ENCODE peak calls at places on chromosomes 16 and 17, in seven cellular contexts. V, G, T, J, E, D and Y are unnamed samples.

GRCh38 chr17:73630531-73630930 is 13.7 kb downstream of the SDK2 start:
- DNase-seq in J (no peak), G (peak; percentile 68), V (no peak), T (no peak), D (no peak), E (no peak), Y (no peak)

GRCh38 chr16:54720259-54720658 is 210.4 kb upstream of the IRX5 start:
- DNase-seq in V (no peak), G (no peak), D (no peak), E (no peak), T (no peak), J (no peak), Y (no peak)

GRCh38 chr17:18225562-18226283 is at the start of gene LLGL1:
- DNase-seq in T (peak; percentile 35), G (no peak), J (no peak), V (no peak), E (no peak), D (no peak), Y (no peak)

GRCh38 chr16:2343211-2343610 is 2.7 kb upstream of the ABCA3 start:
- DNase-seq in G (no peak), E (no peak), V (no peak), D (no peak), T (no peak), J (no peak), Y (no peak)

GRCh38 chr17:47650525-47651522 is 1.1 kb downstream of the KPNB1 start:
- DNase-seq in D (peak; percentile 99), E (peak; percentile 98), G (peak; percentile 98), V (peak; percentile 99), J (peak; percentile 89), T (peak; percentile 97), Y (peak; percentile 76)

GRCh38 chr16:88938933-88939813 is 37.8 kb downstream of the CBFA2T3 start:
- DNase-seq in T (peak; percentile 74), G (no peak), D (no peak), J (no peak), E (no peak), V (no peak), Y (no peak)

GRCh38 chr17:47808036-47808829 is 13.4 kb downstream of the OSBPL7 start:
- DNase-seq in J (no peak), E (no peak), V (no peak), D (no peak), G (peak; percentile 52), T (no peak), Y (no peak)

GRCh38 chr17:40547079-40547784 is 18.0 kb downstream of the CCR7 start:
- DNase-seq in T (no peak), V (no peak), E (no peak), G (peak; percentile 65), D (no peak), J (peak; percentile 82), Y (no peak)

GRCh38 chr17:4579678-4580077 is 4.7 kb upstream of the SMTNL2 start:
- DNase-seq in G (no peak), J (no peak), T (no peak), D (no peak), E (no peak), V (no peak), Y (no peak)

GRCh38 chr16:9297437-9298113 is 206.1 kb downstream of the HAPSTR1 start:
- DNase-seq in G (peak; percentile 72), V (peak; percentile 45), T (peak; percentile 9), D (peak; percentile 14), J (no peak), E (no peak), Y (no peak)

GRCh38 chr17:77235370-77236080 is 94.8 kb downstream of the SEC14L1 start:
- DNase-seq in T (no peak), V (no peak), G (no peak), E (peak; percentile 89), D (no peak), J (no peak), Y (peak; percentile 59)

GRCh38 chr17:81096741-81097133 is 61.8 kb downstream of the BAIAP2 start:
- DNase-seq in D (no peak), J (no peak), V (no peak), E (peak; percentile 18), T (no peak), G (no peak), Y (no peak)

GRCh38 chr17:41284546-41284945 is 9.0 kb downstream of the KRTAP9-7 start:
- DNase-seq in D (peak; percentile 6), V (no peak), G (no peak), J (no peak), T (no peak), E (no peak), Y (peak; percentile 26)

GRCh38 chr17:44922746-44923470 is 7.6 kb upstream of the GFAP start:
- DNase-seq in V (no peak), E (no peak), T (no peak), J (no peak), G (peak; percentile 39), D (no peak), Y (no peak)

GRCh38 chr16:87138868-87139267 is 178.3 kb downstream of the C16orf95 start:
- DNase-seq in D (no peak), J (no peak), T (no peak), G (peak; percentile 47), E (no peak), V (no peak), Y (no peak)

GRCh38 chr17:74972107-74972972 is at the start of gene HID1:
- DNase-seq in E (no peak), D (peak; percentile 88), V (peak; percentile 56), J (peak; percentile 87), G (no peak), T (peak; percentile 45), Y (no peak)

GRCh38 chr17:47208744-47209488 is at the start of gene MYL4:
- DNase-seq in D (no peak), J (no peak), T (no peak), E (no peak), V (no peak), G (no peak), Y (no peak)

GRCh38 chr17:79977711-79978544 is 57.7 kb downstream of the TBC1D16 start:
- DNase-seq in T (no peak), E (no peak), V (no peak), D (no peak), J (no peak), G (peak; percentile 63), Y (no peak)
- H3K4me3 ChIP-seq in T (no peak overlapping the region), E (no peak overlapping the region), V (no peak overlapping the region), D (no peak overlapping the region), J (no peak overlapping the region), G (peak overlapping the region; percentile 15), Y (no peak overlapping the region)

DNA sequence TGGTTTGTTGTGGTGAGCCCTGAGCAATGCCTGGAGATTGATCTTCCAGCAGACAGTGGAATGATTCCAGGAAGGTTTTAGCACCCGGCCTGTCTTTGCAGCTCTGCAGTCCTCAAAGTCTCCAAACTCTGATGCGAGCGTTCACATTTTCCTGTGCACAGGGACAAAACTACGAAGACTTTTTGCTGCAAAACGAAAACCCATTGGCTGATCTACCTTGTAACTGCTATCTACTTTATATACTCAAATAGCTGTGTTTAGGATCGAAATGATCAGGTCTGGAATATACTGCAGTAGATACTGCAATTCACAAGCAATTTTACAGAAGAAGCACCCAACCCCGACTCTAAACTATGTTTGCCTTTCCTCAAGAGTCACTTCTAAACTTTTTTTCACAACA is 21.7 kb downstream of the G6PC1 start:
- DNase-seq in V (no peak), J (no peak), T (no peak), G (no peak), D (no peak), E (peak; percentile 8), Y (no peak)
- TF ChIP-seq CTCF in V (no peak), J (no peak), T (no peak), G (no peak), D (no peak), E (no peak), Y (no peak)

GRCh38 chr16:68234188-68235104 is 1.5 kb downstream of the ESRP2 start:
- DNase-seq in D (peak; percentile 90), T (no peak), V (no peak), G (peak; percentile 67), J (no peak), E (no peak), Y (no peak)
- H3K4me3 ChIP-seq in D (peak overlapping the region; percentile 85), T (no peak overlapping the region), V (no peak overlapping the region), G (no peak overlapping the region), J (no peak overlapping the region), E (no peak overlapping the region), Y (no peak overlapping the region)

DNA sequence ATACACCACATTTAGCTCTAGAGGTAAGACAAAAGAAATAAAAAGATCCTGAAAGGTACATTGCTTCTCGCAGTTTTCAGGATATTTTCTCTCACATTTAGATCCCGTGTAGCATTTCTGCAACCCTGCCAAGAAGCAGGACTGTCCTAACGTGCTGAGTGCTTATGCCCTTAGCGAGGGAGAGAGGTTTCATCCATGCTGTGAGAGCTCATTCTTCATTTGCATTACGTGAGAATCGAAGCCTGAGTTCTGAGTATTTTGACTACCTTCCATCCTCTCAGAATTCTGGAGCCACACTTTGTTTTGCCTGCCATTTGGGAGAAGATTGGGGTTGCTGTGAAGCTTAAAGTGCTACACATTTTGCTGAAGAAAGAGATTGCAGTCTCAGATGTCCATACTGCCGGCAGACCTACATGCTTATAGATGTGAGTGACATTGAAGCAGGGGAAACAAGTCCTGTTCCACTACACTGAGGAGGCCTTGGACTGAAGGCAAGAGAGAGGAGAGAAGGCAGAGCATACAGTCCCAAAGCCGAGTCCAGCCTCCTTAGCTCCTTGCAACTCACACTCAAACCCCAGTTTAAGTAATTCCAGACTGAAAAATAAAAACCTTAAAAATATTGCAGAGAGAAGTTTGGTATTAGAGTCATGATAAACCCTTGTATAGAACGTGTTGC is 183.0 kb downstream of the PRKCA start:
- DNase-seq in T (no peak), D (no peak), E (no peak), V (no peak), G (no peak), J (no peak), Y (no peak)
- TF ChIP-seq CTCF in T (no peak), D (no peak), E (no peak), V (no peak), G (no peak), J (no peak), Y (no peak)

GRCh38 chr16:67394271-67395104 is 1.2 kb upstream of the TPPP3 start:
- DNase-seq in V (no peak), E (no peak), G (peak; percentile 70), J (no peak), T (no peak), D (no peak), Y (no peak)

GRCh38 chr16:67396775-67397450 is 3.6 kb upstream of the TPPP3 start:
- DNase-seq in D (no peak), E (no peak), G (no peak), T (no peak), V (no peak), J (no peak), Y (no peak)

GRCh38 chr16:67395105-67395457 is 1.8 kb upstream of the TPPP3 start:
- DNase-seq in E (no peak), V (no peak), J (no peak), G (no peak), D (no peak), T (no peak), Y (no peak)

GRCh38 chr16:67396159-67396774 is 3.0 kb upstream of the TPPP3 start:
- DNase-seq in E (peak; percentile 65), T (peak; percentile 92), D (peak; percentile 70), J (no peak), V (peak; percentile 84), G (peak; percentile 89), Y (peak; percentile 53)

GRCh38 chr16:67395458-67396158 is 2.3 kb upstream of the TPPP3 start:
- DNase-seq in J (no peak), G (peak; percentile 61), D (no peak), T (no peak), V (no peak), E (no peak), Y (no peak)
- H3K4me3 ChIP-seq in J (no peak overlapping the region), G (no peak overlapping the region), D (no peak overlapping the region), T (no peak overlapping the region), V (no peak overlapping the region), E (no peak overlapping the region), Y (no peak overlapping the region)

GRCh38 chr16:279531-279930 is 860 bp upstream of the ARHGDIG start:
- DNase-seq in E (no peak), J (no peak), T (no peak), G (no peak), D (no peak), V (no peak), Y (no peak)
- TF ChIP-seq CTCF in E (no peak), J (no peak), T (no peak), G (no peak), D (no peak), V (no peak), Y (no peak)